ENCODE peak calls at places on chromosomes 6 and 20, in seven cellular contexts. E, Q, C, U, G, L and O are unnamed samples. For H3K4me1, the result is how much of the 10 kb centered on the place peaks cover.

GRCh38 chr6:126176266-126176665 is 163.6 kb upstream of the CENPW start:
- DNase-seq in E (peak), Q (no peak), C (no peak), U (no peak), G (no peak), L (no peak), O (peak)

GRCh38 chr6:129748901-129749748 is 39.1 kb upstream of the ARHGAP18 start:
- DNase-seq in E (peak), Q (no peak), C (no peak), U (no peak), G (no peak), L (no peak), O (no peak)

GRCh38 chr6:112017169-112017568 is 36.7 kb upstream of the CCN6 start:
- DNase-seq in E (peak), Q (no peak), C (no peak), U (no peak), G (peak), L (no peak), O (no peak)

GRCh38 chr20:21513881-21514540 is at the start of gene NKX2-2:
- DNase-seq in E (no peak), Q (peak), C (no peak), U (no peak), G (no peak), L (no peak), O (no peak)

GRCh38 chr6:138814179-138814834 is 18.4 kb downstream of the ECT2L start:
- DNase-seq in E (peak), Q (no peak), C (no peak), U (no peak), G (no peak), L (no peak), O (no peak)

GRCh38 chr6:3885262-3886036 is 36.3 kb downstream of the FAM50B start:
- DNase-seq in E (no peak), Q (no peak), C (no peak), U (no peak), G (no peak), L (no peak), O (no peak)

GRCh38 chr6:81996414-81996813 is 243.9 kb upstream of the TENT5A start:
- DNase-seq in E (peak), Q (no peak), C (no peak), U (no peak), G (no peak), L (no peak), O (no peak)

GRCh38 chr6:113352029-113352801 is 504.9 kb upstream of the MARCKS start:
- DNase-seq in E (peak), Q (no peak), C (no peak), U (no peak), G (no peak), L (no peak), O (no peak)

GRCh38 chr6:10412165-10412947 is 2.5 kb downstream of the TFAP2A start:
- DNase-seq in E (peak), Q (no peak), C (peak), U (no peak), G (no peak), L (no peak), O (no peak)

DNA sequence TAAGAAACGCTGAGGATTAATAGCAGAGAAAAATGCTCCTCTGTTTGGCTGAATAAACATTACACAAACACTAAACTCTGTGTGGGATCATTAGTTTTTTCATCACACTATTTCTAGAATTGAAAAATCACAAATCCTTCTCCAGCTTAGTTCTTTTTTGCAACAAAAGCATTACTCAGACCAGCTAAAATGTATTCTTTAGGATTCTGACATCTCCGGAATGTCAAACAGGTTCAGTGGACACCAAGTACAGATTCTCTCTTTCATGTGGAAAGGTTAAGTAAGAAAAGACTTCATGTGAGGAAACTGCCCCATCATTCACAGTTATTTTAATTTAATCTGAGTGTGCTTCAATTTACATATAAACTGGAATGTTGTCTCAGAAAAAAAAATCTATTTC is 226.8 kb downstream of the SIM1 start:
- DNase-seq in E (no peak), Q (no peak), C (no peak), U (no peak), G (no peak), L (no peak), O (no peak)
- H3K27ac ChIP-seq in E (no peak), Q (no peak), C (no peak), U (no peak), G (no peak), L (no peak), O (no peak)

GRCh38 chr6:52725133-52725529 is 38.1 kb downstream of the GSTA2 start:
- DNase-seq in E (peak), Q (peak), C (no peak), U (no peak), G (no peak), L (no peak), O (no peak)
- H3K4me1 ChIP-seq in E (under half), Q (under half), C (under half), U (under half), G (under half), L (half or more), O (half or more)

GRCh38 chr6:14832427-14832826 is 413.4 kb upstream of the JARID2 start:
- DNase-seq in E (no peak), Q (no peak), C (no peak), U (no peak), G (no peak), L (no peak), O (no peak)
- H3K4me3 ChIP-seq in E (no peak), Q (no peak), C (no peak), U (no peak), G (no peak), L (no peak), O (no peak)

DNA sequence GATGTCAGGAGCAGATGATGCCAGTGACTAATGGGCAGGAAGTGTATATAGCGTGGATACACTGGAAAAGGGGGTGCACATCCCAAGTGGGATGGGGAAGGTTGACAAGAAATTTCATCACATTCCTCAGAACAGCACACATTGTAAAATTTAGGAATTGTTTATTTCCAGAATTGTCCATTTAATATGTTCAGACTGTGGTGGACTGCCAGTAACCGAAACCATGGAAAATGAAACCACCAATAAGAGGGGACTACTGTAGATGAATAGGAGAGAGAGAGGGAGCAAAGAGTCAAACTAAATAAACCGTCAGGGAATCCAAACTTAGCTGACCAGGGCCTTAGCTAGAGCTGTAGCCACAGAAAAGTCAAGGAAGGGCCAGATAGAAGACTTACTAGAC is 164.4 kb upstream of the PRDM1 start:
- DNase-seq in E (no peak), Q (no peak), C (no peak), U (no peak), G (no peak), L (no peak), O (no peak)
- H3K27ac ChIP-seq in E (no peak), Q (no peak), C (no peak), U (no peak), G (no peak), L (no peak), O (no peak)